ENCODE peak calls at places on chromosome 2, in seven cellular contexts. N is H9, T is transverse colon, X is mucosa of descending colon, S is thyroid gland, E is astrocyte, M is uterus. I is an unnamed sample.

GRCh38 chr2:138670734-138671133 is 109.5 kb downstream of the NXPH2 start:
- DNase-seq in E (no peak), S (no peak), X (no peak), N (no peak), T (no peak), M (no peak), I (no peak)

GRCh38 chr2:160719116-160719515 is 225.5 kb upstream of the RBMS1 start:
- DNase-seq in S (no peak), T (no peak), E (peak; percentile 72), X (no peak), M (no peak), N (no peak), I (no peak)

GRCh38 chr2:235345745-235346144 is 148.1 kb upstream of the AGAP1 start:
- DNase-seq in S (no peak), X (no peak), N (no peak), T (no peak), M (no peak), E (no peak), I (no peak)

GRCh38 chr2:129936334-129936934 is 43.0 kb upstream of the RAB6C start:
- DNase-seq in E (no peak), S (no peak), T (peak; percentile 52), N (peak; percentile 55), X (no peak), M (no peak), I (no peak)

GRCh38 chr2:151766421-151767153 is 32.3 kb upstream of the NEB start:
- DNase-seq in T (no peak), N (no peak), M (no peak), S (no peak), E (no peak), X (no peak), I (no peak)

GRCh38 chr2:191846787-191847620 is at the start of gene CAVIN2:
- DNase-seq in E (peak; percentile 61), X (peak; percentile 45), M (peak; percentile 48), T (peak; percentile 50), S (peak; percentile 84), N (no peak), I (peak; percentile 85)

GRCh38 chr2:215439980-215440512 is 4.2 kb upstream of the FN1 start:
- DNase-seq in M (no peak), N (no peak), X (no peak), S (no peak), T (no peak), E (peak; percentile 63), I (no peak)

GRCh38 chr2:188181035-188181434 is 110.6 kb upstream of the GULP1 start:
- DNase-seq in N (no peak), T (no peak), S (no peak), E (no peak), X (no peak), M (no peak), I (no peak)

GRCh38 chr2:26008851-26009566 is 24.9 kb upstream of the RAB10 start:
- DNase-seq in T (peak; percentile 72), M (no peak), E (peak; percentile 32), S (peak; percentile 69), N (no peak), X (peak; percentile 59), I (peak; percentile 72)

GRCh38 chr2:174667461-174667860 is 69.9 kb upstream of the WIPF1 start:
- DNase-seq in X (no peak), N (peak; percentile 42), S (no peak), T (no peak), M (no peak), E (no peak), I (peak; percentile 51)

GRCh38 chr2:6865346-6866238 is at the start of gene CMPK2:
- DNase-seq in E (peak; percentile 31), T (peak; percentile 85), X (peak; percentile 87), S (peak; percentile 60), M (peak; percentile 65), N (peak; percentile 61), I (peak; percentile 84)

GRCh38 chr2:156537147-156537546 is 101.0 kb downstream of the GPD2 start:
- DNase-seq in M (no peak), S (no peak), T (no peak), E (peak; percentile 69), N (no peak), X (no peak), I (no peak)

GRCh38 chr2:80028051-80028450 is 276.5 kb downstream of the LRRTM1 start:
- DNase-seq in X (no peak), N (no peak), M (no peak), S (no peak), E (no peak), T (no peak), I (no peak)

GRCh38 chr2:118013221-118013723 is 598 bp downstream of the CCDC93 start:
- DNase-seq in X (peak; percentile 81), T (peak; percentile 68), S (peak; percentile 43), N (peak; percentile 48), E (no peak), M (peak; percentile 25), I (peak; percentile 50)

GRCh38 chr2:18976112-18976961 is 382.1 kb downstream of the OSR1 start:
- DNase-seq in T (peak; percentile 15), M (peak; percentile 52), S (no peak), N (no peak), X (no peak), E (peak; percentile 87), I (no peak)

GRCh38 chr2:67322361-67323001 is 74.7 kb upstream of the ETAA1 start:
- DNase-seq in T (peak; percentile 14), X (no peak), N (peak; percentile 78), E (peak; percentile 44), M (peak; percentile 24), S (peak; percentile 37), I (peak; percentile 27)

GRCh38 chr2:135023886-135024285 is 23.4 kb downstream of the MAP3K19 start:
- DNase-seq in N (no peak), M (no peak), E (no peak), T (no peak), X (no peak), S (no peak), I (no peak)

GRCh38 chr2:69674301-69674640 is 30.7 kb upstream of the AAK1 start:
- DNase-seq in S (no peak), T (no peak), N (no peak), X (no peak), M (no peak), E (no peak), I (no peak)

GRCh38 chr2:165902929-165903328 is 50.6 kb downstream of the TTC21B start:
- DNase-seq in N (no peak), T (no peak), X (no peak), S (no peak), E (no peak), M (no peak), I (no peak)

GRCh38 chr2:111121873-111122630 is 1.3 kb downstream of the BCL2L11 start:
- DNase-seq in E (peak; percentile 70), N (peak; percentile 88), X (peak; percentile 92), M (peak; percentile 90), S (peak; percentile 92), T (peak; percentile 91), I (peak; percentile 90)

GRCh38 chr2:17442334-17442733 is 75.9 kb downstream of the RAD51AP2 start:
- DNase-seq in X (no peak), S (no peak), T (no peak), E (peak; percentile 76), M (no peak), N (no peak), I (no peak)

GRCh38 chr2:193695367-193695766 is 1500.6 kb upstream of the TMEFF2 start:
- DNase-seq in E (peak; percentile 6), N (no peak), M (no peak), S (no peak), X (no peak), T (no peak), I (no peak)
- TF ChIP-seq CTCF in E (peak; percentile 47), N (peak; percentile 67), M (no peak), S (no peak), X (no peak), T (no peak), I (no peak)

DNA sequence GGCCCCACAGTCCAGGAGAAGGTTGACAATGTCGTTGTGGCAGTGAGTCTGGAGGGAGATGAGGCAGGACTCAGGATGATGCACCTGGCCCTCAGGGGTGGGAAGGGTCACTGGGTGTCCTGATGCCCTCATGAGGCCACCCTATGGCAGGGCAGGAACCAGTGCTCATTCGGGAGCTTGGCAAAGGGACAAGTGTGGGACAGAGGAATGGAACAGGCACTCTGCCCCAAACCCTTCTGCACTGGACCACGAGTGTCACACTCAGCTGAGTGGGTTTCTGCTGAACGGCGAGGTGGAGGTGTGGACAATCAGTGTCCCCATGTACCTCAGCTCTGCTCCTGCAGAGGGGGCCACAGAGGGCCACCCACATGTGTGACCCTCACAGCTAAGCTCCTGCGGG is 32.0 kb downstream of the ANKMY1 start:
- DNase-seq in M (no peak), X (no peak), N (no peak), T (no peak), S (no peak), E (no peak), I (no peak)
- H3K9me3 ChIP-seq in M (no peaks in the 10 kb centered on the region), X (peaks cover 17% of the 10 kb centered on the region), N (peaks cover 25% of the 10 kb centered on the region), T (no peaks in the 10 kb centered on the region), S (no peaks in the 10 kb centered on the region), E (peaks cover 30% of the 10 kb centered on the region), I (no peaks in the 10 kb centered on the region)

DNA sequence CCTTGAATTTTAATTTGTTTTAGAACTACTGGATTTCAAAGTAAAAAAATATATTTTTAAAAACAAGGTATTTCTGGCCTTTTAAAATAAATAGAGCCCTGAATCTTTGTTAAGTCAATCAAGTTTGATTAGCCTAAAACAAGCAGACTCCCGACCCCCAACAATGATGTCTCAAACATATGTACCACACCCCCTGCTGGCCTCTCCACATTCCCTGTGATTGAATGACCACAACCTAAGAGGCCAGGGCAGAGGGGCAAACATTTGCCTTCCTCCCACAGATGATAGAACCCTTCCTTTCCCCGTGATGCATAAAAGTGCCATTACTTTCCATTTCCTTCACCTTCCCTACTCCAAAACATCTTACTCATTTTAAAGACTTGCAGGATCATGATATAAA is 130.9 kb downstream of the STK39 start:
- DNase-seq in S (no peak), X (no peak), M (no peak), E (no peak), N (peak; percentile 47), T (no peak), I (no peak)
- TF ChIP-seq CTCF in S (no peak), X (no peak), M (no peak), E (no peak), N (peak; percentile 50), T (no peak), I (no peak)

GRCh38 chr2:505931-506330 is 171.3 kb downstream of the TMEM18 start:
- DNase-seq in M (no peak), E (no peak), N (peak; percentile 45), X (no peak), S (no peak), T (no peak), I (no peak)

GRCh38 chr2:508121-508520 is 169.1 kb downstream of the TMEM18 start:
- DNase-seq in X (no peak), E (no peak), S (no peak), M (no peak), N (no peak), T (no peak), I (no peak)

GRCh38 chr2:509888-510287 is 167.3 kb downstream of the TMEM18 start:
- DNase-seq in T (no peak), X (no peak), S (no peak), N (no peak), M (no peak), E (no peak), I (no peak)

GRCh38 chr2:503288-503999 is 173.8 kb downstream of the TMEM18 start:
- DNase-seq in T (no peak), S (no peak), M (no peak), X (no peak), E (no peak), N (no peak), I (no peak)

DNA sequence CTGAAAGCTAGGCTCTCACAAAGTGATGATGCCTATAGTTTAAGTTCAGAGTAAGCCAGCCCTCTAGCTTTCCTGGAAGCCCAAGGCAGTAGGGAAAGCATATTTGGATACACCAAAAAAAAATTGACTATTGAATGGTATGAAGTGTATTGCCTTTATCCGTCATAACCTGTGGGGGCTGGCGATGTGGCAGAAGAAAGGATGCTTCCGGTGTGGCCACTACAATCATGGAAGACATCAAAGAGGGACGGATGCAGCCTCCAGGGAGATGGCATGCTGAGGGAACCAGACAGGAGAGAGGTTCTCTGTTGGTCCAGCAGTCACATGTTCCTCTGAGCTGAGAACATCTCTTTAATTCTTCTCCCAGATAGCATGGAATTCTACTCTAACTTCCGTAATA is 170.3 kb downstream of the TMEM18 start:
- DNase-seq in E (no peak), N (no peak), S (no peak), T (no peak), M (no peak), X (no peak), I (no peak)
- H3K9me3 ChIP-seq in E (peaks cover 7% of the 10 kb centered on the region), N (peaks cover 4% of the 10 kb centered on the region), S (no peaks in the 10 kb centered on the region), T (no peaks in the 10 kb centered on the region), M (no peaks in the 10 kb centered on the region), X (no peaks in the 10 kb centered on the region), I (no peaks in the 10 kb centered on the region)

I was measured in heart left ventricle.